ENCODE peak calls at places on chromosomes 5 and 9, in five cellular contexts. One of them, this sample, is unnamed.

GRCh38 chr9:79565245-79565644 is 6.5 kb upstream of the TLE4 start:
- DNase-seq in gastrocnemius medialis: no peak
- DNase-seq in body of pancreas: no peak
- DNase-seq in sigmoid colon: no peak
- DNase-seq in heart right ventricle: no peak
- DNase-seq in this sample: no peak

GRCh38 chr5:143979044-143979690 is 167.2 kb downstream of the HMHB1 start:
- DNase-seq in sigmoid colon: no peak
- DNase-seq in gastrocnemius medialis: no peak
- DNase-seq in body of pancreas: no peak
- DNase-seq in heart right ventricle: no peak
- DNase-seq in this sample: no peak

GRCh38 chr9:89177401-89178161 is 1.0 kb downstream of the SHC3 start:
- DNase-seq in body of pancreas: no peak
- DNase-seq in heart right ventricle: no peak
- DNase-seq in sigmoid colon: no peak
- DNase-seq in gastrocnemius medialis: no peak
- DNase-seq in this sample: peak

GRCh38 chr9:133735415-133735775 is 2.8 kb downstream of the SARDH start:
- DNase-seq in gastrocnemius medialis: no peak
- DNase-seq in sigmoid colon: peak
- DNase-seq in heart right ventricle: no peak
- DNase-seq in body of pancreas: no peak
- DNase-seq in this sample: peak

GRCh38 chr9:105053209-105053652 is 125.3 kb upstream of the ABCA1 start:
- DNase-seq in heart right ventricle: no peak
- DNase-seq in gastrocnemius medialis: peak
- DNase-seq in sigmoid colon: no peak
- DNase-seq in body of pancreas: peak
- DNase-seq in this sample: no peak

GRCh38 chr5:145540375-145540774 is 294.8 kb downstream of the PRELID2 start:
- DNase-seq in gastrocnemius medialis: no peak
- DNase-seq in heart right ventricle: no peak
- DNase-seq in body of pancreas: no peak
- DNase-seq in sigmoid colon: no peak
- DNase-seq in this sample: no peak

GRCh38 chr5:86918246-86918645 is 300.5 kb downstream of the COX7C start:
- DNase-seq in heart right ventricle: no peak
- DNase-seq in body of pancreas: no peak
- DNase-seq in sigmoid colon: no peak
- DNase-seq in gastrocnemius medialis: no peak
- DNase-seq in this sample: no peak

GRCh38 chr5:90689064-90689463 is 130.5 kb downstream of the ADGRV1 start:
- DNase-seq in body of pancreas: no peak
- DNase-seq in heart right ventricle: no peak
- DNase-seq in sigmoid colon: no peak
- DNase-seq in gastrocnemius medialis: no peak
- DNase-seq in this sample: peak

GRCh38 chr9:83511051-83511450 is 27.1 kb downstream of the FRMD3 start:
- DNase-seq in gastrocnemius medialis: no peak
- DNase-seq in body of pancreas: no peak
- DNase-seq in heart right ventricle: no peak
- DNase-seq in sigmoid colon: no peak
- DNase-seq in this sample: no peak

GRCh38 chr5:124906339-124907097 is 160.1 kb upstream of the ZNF608 start:
- DNase-seq in heart right ventricle: peak
- DNase-seq in gastrocnemius medialis: peak
- DNase-seq in body of pancreas: peak
- DNase-seq in sigmoid colon: peak
- DNase-seq in this sample: peak

GRCh38 chr9:12956261-12956660 is 181.4 kb downstream of the LURAP1L start:
- DNase-seq in sigmoid colon: no peak
- DNase-seq in gastrocnemius medialis: no peak
- DNase-seq in heart right ventricle: no peak
- DNase-seq in body of pancreas: no peak
- DNase-seq in this sample: no peak

GRCh38 chr9:70218767-70219166 is 40.0 kb upstream of the SMC5 start:
- DNase-seq in heart right ventricle: no peak
- DNase-seq in sigmoid colon: no peak
- DNase-seq in gastrocnemius medialis: no peak
- DNase-seq in body of pancreas: no peak
- DNase-seq in this sample: no peak

GRCh38 chr5:119919279-119919678 is 289.9 kb downstream of the FAM170A start:
- DNase-seq in sigmoid colon: no peak
- DNase-seq in gastrocnemius medialis: no peak
- DNase-seq in body of pancreas: no peak
- DNase-seq in heart right ventricle: no peak
- DNase-seq in this sample: no peak

GRCh38 chr5:35788724-35789123 is 68.0 kb upstream of the IL7R start:
- DNase-seq in gastrocnemius medialis: no peak
- DNase-seq in sigmoid colon: no peak
- DNase-seq in body of pancreas: no peak
- DNase-seq in heart right ventricle: no peak
- DNase-seq in this sample: no peak

GRCh38 chr9:40907657-40908624 is 220.5 kb downstream of the FOXD4L6 start:
- DNase-seq in body of pancreas: no peak
- DNase-seq in gastrocnemius medialis: no peak
- DNase-seq in sigmoid colon: no peak
- DNase-seq in heart right ventricle: no peak
- DNase-seq in this sample: peak

GRCh38 chr9:128456613-128457061 is 831 bp downstream of the ODF2 start:
- DNase-seq in sigmoid colon: peak
- DNase-seq in body of pancreas: peak
- DNase-seq in gastrocnemius medialis: peak
- DNase-seq in heart right ventricle: peak
- DNase-seq in this sample: peak

GRCh38 chr5:160742446-160742845 is 109.6 kb downstream of the ATP10B start:
- DNase-seq in heart right ventricle: no peak
- DNase-seq in body of pancreas: no peak
- DNase-seq in gastrocnemius medialis: no peak
- DNase-seq in sigmoid colon: no peak
- DNase-seq in this sample: no peak

GRCh38 chr5:75054110-75054930 is 2.0 kb upstream of the GCNT4 start:
- DNase-seq in sigmoid colon: peak
- DNase-seq in body of pancreas: peak
- DNase-seq in heart right ventricle: no peak
- DNase-seq in gastrocnemius medialis: peak
- DNase-seq in this sample: peak

GRCh38 chr5:158658439-158659230 is 441.1 kb downstream of the EBF1 start:
- DNase-seq in heart right ventricle: no peak
- DNase-seq in sigmoid colon: no peak
- DNase-seq in gastrocnemius medialis: no peak
- DNase-seq in body of pancreas: no peak
- DNase-seq in this sample: peak

GRCh38 chr5:138934971-138935370 is 59.8 kb upstream of the LRRTM2 start:
- DNase-seq in gastrocnemius medialis: no peak
- DNase-seq in heart right ventricle: no peak
- DNase-seq in body of pancreas: no peak
- DNase-seq in sigmoid colon: no peak
- DNase-seq in this sample: no peak

GRCh38 chr5:111967463-111967862 is 210.5 kb upstream of the NREP start:
- DNase-seq in heart right ventricle: no peak
- DNase-seq in sigmoid colon: no peak
- DNase-seq in body of pancreas: no peak
- DNase-seq in gastrocnemius medialis: no peak
- DNase-seq in this sample: no peak

GRCh38 chr5:54093861-54094260 is 216.5 kb downstream of the ARL15 start:
- DNase-seq in body of pancreas: no peak
- DNase-seq in gastrocnemius medialis: no peak
- DNase-seq in sigmoid colon: no peak
- DNase-seq in heart right ventricle: no peak
- DNase-seq in this sample: no peak

GRCh38 chr5:54093081-54093492 is 217.3 kb downstream of the ARL15 start:
- DNase-seq in sigmoid colon: no peak
- DNase-seq in body of pancreas: no peak
- DNase-seq in gastrocnemius medialis: no peak
- DNase-seq in heart right ventricle: peak
- DNase-seq in this sample: no peak

GRCh38 chr5:54094706-54095105 is 215.7 kb downstream of the ARL15 start:
- DNase-seq in heart right ventricle: no peak
- DNase-seq in body of pancreas: no peak
- DNase-seq in gastrocnemius medialis: no peak
- DNase-seq in sigmoid colon: no peak
- DNase-seq in this sample: no peak

GRCh38 chr5:54090495-54091084 is 219.8 kb downstream of the ARL15 start:
- DNase-seq in heart right ventricle: no peak
- DNase-seq in gastrocnemius medialis: no peak
- DNase-seq in sigmoid colon: no peak
- DNase-seq in body of pancreas: no peak
- DNase-seq in this sample: no peak

DNA sequence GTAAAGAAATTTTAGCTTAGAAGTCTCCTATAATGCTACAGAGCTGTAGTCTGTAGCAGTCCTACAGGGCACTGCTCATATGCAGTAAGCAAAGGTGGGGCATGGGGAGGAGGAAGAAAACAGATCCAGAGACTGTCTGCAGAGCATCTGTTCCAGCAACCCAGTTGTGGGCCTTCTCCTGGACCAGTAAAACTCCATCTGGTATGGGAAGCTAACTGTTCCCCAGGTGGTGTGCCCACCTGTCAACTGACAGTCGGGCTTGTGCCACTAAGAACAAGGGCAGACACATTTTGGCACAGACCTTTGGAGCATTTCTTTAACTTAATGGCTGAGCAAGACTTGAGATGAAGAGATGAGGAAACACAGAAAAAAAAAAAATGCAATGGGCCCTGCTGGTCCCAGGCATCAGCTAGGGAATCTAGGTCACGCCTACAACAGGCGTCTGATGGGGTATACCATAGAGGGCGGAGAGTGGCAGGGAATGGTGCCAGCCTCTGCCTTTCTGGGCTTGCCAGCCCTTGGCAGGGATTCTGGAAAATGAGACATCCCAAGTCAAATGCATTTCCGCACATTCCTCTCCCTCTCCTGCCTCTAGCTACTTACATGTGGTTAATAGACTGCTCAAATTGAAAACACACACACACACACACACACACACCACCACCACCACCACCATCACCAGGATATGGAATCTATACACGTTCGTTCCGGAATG is 218.8 kb downstream of the ARL15 start:
- DNase-seq in gastrocnemius medialis: no peak
- DNase-seq in heart right ventricle: peak
- DNase-seq in sigmoid colon: peak
- DNase-seq in body of pancreas: no peak
- DNase-seq in this sample: no peak
- H3K27ac ChIP-seq in gastrocnemius medialis: no peak
- H3K27ac ChIP-seq in heart right ventricle: no peak
- H3K27ac ChIP-seq in sigmoid colon: no peak
- H3K27ac ChIP-seq in body of pancreas: no peak
- H3K27ac ChIP-seq in this sample: no peak

GRCh38 chr5:134555889-134556311 is 30.4 kb downstream of the JADE2 start:
- DNase-seq in gastrocnemius medialis: peak
- DNase-seq in heart right ventricle: no peak
- DNase-seq in sigmoid colon: peak
- DNase-seq in body of pancreas: peak
- DNase-seq in this sample: peak
- TF ChIP-seq CTCF in gastrocnemius medialis: no peak
- TF ChIP-seq CTCF in heart right ventricle: no peak
- TF ChIP-seq CTCF in sigmoid colon: no peak
- TF ChIP-seq CTCF in body of pancreas: no peak
- TF ChIP-seq CTCF in this sample: no peak

GRCh38 chr5:175750476-175751080 is 92.7 kb downstream of the HRH2 start:
- DNase-seq in heart right ventricle: no peak
- DNase-seq in sigmoid colon: no peak
- DNase-seq in gastrocnemius medialis: no peak
- DNase-seq in body of pancreas: no peak
- DNase-seq in this sample: no peak
- H3K27ac ChIP-seq in heart right ventricle: no peak
- H3K27ac ChIP-seq in sigmoid colon: no peak
- H3K27ac ChIP-seq in gastrocnemius medialis: no peak
- H3K27ac ChIP-seq in body of pancreas: no peak
- H3K27ac ChIP-seq in this sample: no peak

DNA sequence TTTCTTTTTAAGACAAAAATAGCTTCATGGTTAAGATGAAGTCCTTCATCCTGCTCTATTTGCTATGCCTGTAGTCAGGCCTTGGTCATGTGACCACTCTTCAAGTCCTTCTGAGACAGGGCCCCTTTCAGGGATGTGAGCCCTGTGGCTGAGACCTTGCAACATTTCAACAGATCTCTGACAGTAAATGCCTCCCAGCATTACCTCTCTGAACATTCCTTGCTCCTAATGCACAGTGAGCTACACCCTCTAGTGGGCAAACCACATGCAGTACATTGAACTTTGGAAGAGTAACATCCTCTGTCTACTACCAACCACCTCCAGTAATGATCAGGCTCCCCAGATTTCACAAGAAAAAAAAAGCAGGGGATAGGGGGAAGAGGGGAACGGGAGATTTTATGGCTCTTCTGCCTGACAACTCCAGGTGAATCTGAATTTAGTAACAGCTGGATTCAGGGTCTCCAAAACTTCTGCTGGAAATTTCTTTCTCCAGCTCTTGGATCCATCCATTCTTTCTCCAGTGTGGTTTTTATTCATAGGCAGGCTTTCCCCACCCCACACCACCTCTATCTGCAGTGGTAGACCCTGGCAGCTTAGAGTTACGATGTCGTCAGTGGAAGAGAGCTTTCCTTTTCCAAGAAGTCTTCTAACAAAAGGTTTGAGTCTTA is 8.9 kb upstream of the FBXO38 start:
- DNase-seq in heart right ventricle: no peak
- DNase-seq in gastrocnemius medialis: no peak
- DNase-seq in body of pancreas: peak
- DNase-seq in sigmoid colon: no peak
- DNase-seq in this sample: peak
- TF ChIP-seq CTCF in heart right ventricle: peak
- TF ChIP-seq CTCF in gastrocnemius medialis: no peak
- TF ChIP-seq CTCF in body of pancreas: peak
- TF ChIP-seq CTCF in sigmoid colon: no peak
- TF ChIP-seq CTCF in this sample: peak

DNA sequence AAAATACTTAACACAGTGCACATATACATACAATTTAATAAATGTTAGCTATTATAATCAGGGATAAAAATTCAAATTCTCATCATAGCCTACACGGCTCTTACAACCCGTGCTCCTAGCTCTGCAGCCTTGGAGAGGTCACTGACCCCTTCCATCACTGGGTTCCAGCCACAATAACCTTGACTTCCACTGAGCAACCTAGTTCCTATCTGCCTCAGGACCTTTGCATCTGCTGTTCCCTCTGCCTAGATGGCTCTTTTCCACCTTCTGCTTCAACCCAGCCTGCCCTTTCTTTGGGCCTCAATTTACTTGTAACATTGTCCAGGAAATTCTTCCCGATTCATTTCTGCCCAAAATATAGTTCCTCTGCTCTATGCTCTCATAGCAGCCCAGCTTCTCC is 8.9 kb upstream of the DELE1 start:
- DNase-seq in heart right ventricle: no peak
- DNase-seq in sigmoid colon: no peak
- DNase-seq in body of pancreas: no peak
- DNase-seq in gastrocnemius medialis: no peak
- DNase-seq in this sample: no peak
- H3K27ac ChIP-seq in heart right ventricle: no peak
- H3K27ac ChIP-seq in sigmoid colon: no peak
- H3K27ac ChIP-seq in body of pancreas: no peak
- H3K27ac ChIP-seq in gastrocnemius medialis: no peak
- H3K27ac ChIP-seq in this sample: no peak